ENCODE peak calls at places on chromosomes 12 and 14, in four cellular contexts. One of them, this sample, is unnamed.

GRCh38 chr12:111434680-111435338 is 29.1 kb downstream of the SH2B3 start:
- DNase-seq in PC-9: no peak
- DNase-seq in fibroblast of the aortic adventitia: peak
- DNase-seq in PC-3: no peak
- DNase-seq in this sample: peak

GRCh38 chr12:83183132-83183531 is 496.4 kb downstream of the TMTC2 start:
- DNase-seq in fibroblast of the aortic adventitia: no peak
- DNase-seq in PC-9: no peak
- DNase-seq in PC-3: no peak
- DNase-seq in this sample: no peak

GRCh38 chr12:122106891-122107660 is 28.5 kb downstream of the MLXIP start:
- DNase-seq in fibroblast of the aortic adventitia: peak
- DNase-seq in PC-3: peak
- DNase-seq in PC-9: no peak
- DNase-seq in this sample: peak

GRCh38 chr12:16685107-16685506 is 79.1 kb upstream of the LMO3 start:
- DNase-seq in PC-9: no peak
- DNase-seq in fibroblast of the aortic adventitia: peak
- DNase-seq in PC-3: peak
- DNase-seq in this sample: no peak

GRCh38 chr12:105640780-105641179 is 310.3 kb downstream of the C12orf75 start:
- DNase-seq in PC-3: peak
- DNase-seq in fibroblast of the aortic adventitia: no peak
- DNase-seq in PC-9: no peak
- DNase-seq in this sample: no peak

GRCh38 chr12:73529954-73530353 is 1007.7 kb upstream of the ATXN7L3B start:
- DNase-seq in PC-9: no peak
- DNase-seq in fibroblast of the aortic adventitia: no peak
- DNase-seq in PC-3: no peak
- DNase-seq in this sample: no peak

GRCh38 chr14:60722163-60722835 is 1.9 kb downstream of the SIX4 start:
- DNase-seq in fibroblast of the aortic adventitia: peak
- DNase-seq in PC-3: peak
- DNase-seq in PC-9: peak
- DNase-seq in this sample: peak

GRCh38 chr12:121132601-121133481 is at the start of gene P2RX7:
- DNase-seq in PC-3: peak
- DNase-seq in PC-9: peak
- DNase-seq in fibroblast of the aortic adventitia: peak
- DNase-seq in this sample: peak

GRCh38 chr14:90460136-90460535 is 63.3 kb downstream of the CALM1 start:
- DNase-seq in fibroblast of the aortic adventitia: no peak
- DNase-seq in PC-3: no peak
- DNase-seq in PC-9: no peak
- DNase-seq in this sample: no peak

GRCh38 chr12:2046959-2047358 is 5.8 kb upstream of the CACNA1C start:
- DNase-seq in fibroblast of the aortic adventitia: no peak
- DNase-seq in PC-9: no peak
- DNase-seq in PC-3: no peak
- DNase-seq in this sample: no peak

GRCh38 chr12:57135939-57136338 is 7.7 kb downstream of the LRP1 start:
- DNase-seq in PC-9: no peak
- DNase-seq in fibroblast of the aortic adventitia: peak
- DNase-seq in PC-3: no peak
- DNase-seq in this sample: no peak

GRCh38 chr12:105562727-105563072 is 232.2 kb downstream of the C12orf75 start:
- DNase-seq in PC-9: no peak
- DNase-seq in PC-3: no peak
- DNase-seq in fibroblast of the aortic adventitia: no peak
- DNase-seq in this sample: no peak

GRCh38 chr14:103544627-103545218 is 15.7 kb downstream of the TRMT61A start:
- DNase-seq in fibroblast of the aortic adventitia: no peak
- DNase-seq in PC-9: no peak
- DNase-seq in PC-3: no peak
- DNase-seq in this sample: no peak

GRCh38 chr12:28189774-28190320 is 409 bp upstream of the CCDC91 start:
- DNase-seq in fibroblast of the aortic adventitia: no peak
- DNase-seq in PC-3: no peak
- DNase-seq in PC-9: no peak
- DNase-seq in this sample: peak

GRCh38 chr12:115752913-115753726 is 524.4 kb downstream of the MED13L start:
- DNase-seq in fibroblast of the aortic adventitia: peak
- DNase-seq in PC-9: no peak
- DNase-seq in PC-3: peak
- DNase-seq in this sample: peak

GRCh38 chr14:54564071-54564798 is 2.7 kb upstream of the SAMD4A start:
- DNase-seq in PC-3: peak
- DNase-seq in PC-9: no peak
- DNase-seq in fibroblast of the aortic adventitia: peak
- DNase-seq in this sample: peak

GRCh38 chr14:51093371-51094281 is 1.3 kb downstream of the TRIM9 start:
- DNase-seq in fibroblast of the aortic adventitia: no peak
- DNase-seq in PC-9: no peak
- DNase-seq in PC-3: no peak
- DNase-seq in this sample: no peak

GRCh38 chr14:103260629-103261124 is 73.4 kb upstream of the EIF5 start:
- DNase-seq in fibroblast of the aortic adventitia: peak
- DNase-seq in PC-9: peak
- DNase-seq in PC-3: peak
- DNase-seq in this sample: peak

GRCh38 chr14:22218729-22219128 is 370.3 kb downstream of the DAD1 start:
- DNase-seq in PC-9: no peak
- DNase-seq in PC-3: no peak
- DNase-seq in fibroblast of the aortic adventitia: no peak
- DNase-seq in this sample: no peak

GRCh38 chr12:59808317-59808910 is 212.6 kb downstream of the SLC16A7 start:
- DNase-seq in fibroblast of the aortic adventitia: peak
- DNase-seq in PC-9: peak
- DNase-seq in PC-3: peak
- DNase-seq in this sample: peak

GRCh38 chr12:67534671-67535070 is 113.9 kb upstream of the DYRK2 start:
- DNase-seq in fibroblast of the aortic adventitia: peak
- DNase-seq in PC-9: peak
- DNase-seq in PC-3: peak
- DNase-seq in this sample: peak

GRCh38 chr12:63129927-63130326 is 21.1 kb downstream of the AVPR1A start:
- DNase-seq in fibroblast of the aortic adventitia: no peak
- DNase-seq in PC-9: no peak
- DNase-seq in PC-3: no peak
- DNase-seq in this sample: no peak

GRCh38 chr12:130147875-130148596 is 14.2 kb upstream of the FZD10 start:
- DNase-seq in PC-9: no peak
- DNase-seq in PC-3: no peak
- DNase-seq in fibroblast of the aortic adventitia: no peak
- DNase-seq in this sample: no peak

GRCh38 chr12:111505601-111506036 is 93.5 kb downstream of the ATXN2 start:
- DNase-seq in fibroblast of the aortic adventitia: no peak
- DNase-seq in PC-9: no peak
- DNase-seq in PC-3: no peak
- DNase-seq in this sample: no peak

GRCh38 chr12:106417926-106418910 is 60.7 kb downstream of the POLR3B start:
- DNase-seq in fibroblast of the aortic adventitia: peak
- DNase-seq in PC-3: peak
- DNase-seq in PC-9: peak
- DNase-seq in this sample: peak

GRCh38 chr12:5989621-5990020 is 44.6 kb upstream of the ANO2 start:
- DNase-seq in PC-9: no peak
- DNase-seq in fibroblast of the aortic adventitia: no peak
- DNase-seq in PC-3: no peak
- DNase-seq in this sample: no peak

GRCh38 chr12:79451365-79451764 is 239.4 kb downstream of the PAWR start:
- DNase-seq in PC-9: no peak
- DNase-seq in fibroblast of the aortic adventitia: peak
- DNase-seq in PC-3: peak
- DNase-seq in this sample: peak

GRCh38 chr12:948238-948637 is 1.3 kb downstream of the RAD52 start:
- DNase-seq in PC-3: no peak
- DNase-seq in PC-9: peak
- DNase-seq in fibroblast of the aortic adventitia: no peak
- DNase-seq in this sample: no peak

GRCh38 chr12:89884365-89884915 is 175.8 kb upstream of the ATP2B1 start:
- DNase-seq in fibroblast of the aortic adventitia: no peak
- DNase-seq in PC-3: no peak
- DNase-seq in PC-9: no peak
- DNase-seq in this sample: no peak

GRCh38 chr12:42660968-42661937 is 71.7 kb upstream of the PRICKLE1 start:
- DNase-seq in PC-9: no peak
- DNase-seq in fibroblast of the aortic adventitia: no peak
- DNase-seq in PC-3: peak
- DNase-seq in this sample: no peak

GRCh38 chr14:58199726-58200479 is at the start of gene ACTR10:
- DNase-seq in PC-3: peak
- DNase-seq in fibroblast of the aortic adventitia: peak
- DNase-seq in PC-9: peak
- DNase-seq in this sample: peak

GRCh38 chr12:46205293-46205692 is 63.5 kb downstream of the SLC38A1 start:
- DNase-seq in PC-9: no peak
- DNase-seq in PC-3: no peak
- DNase-seq in fibroblast of the aortic adventitia: peak
- DNase-seq in this sample: no peak

GRCh38 chr12:1741154-1741949 is 50.5 kb downstream of the ADIPOR2 start:
- DNase-seq in PC-3: no peak
- DNase-seq in fibroblast of the aortic adventitia: no peak
- DNase-seq in PC-9: peak
- DNase-seq in this sample: no peak

GRCh38 chr14:105066285-105067071 is 1.2 kb upstream of the GPR132 start:
- DNase-seq in PC-3: no peak
- DNase-seq in fibroblast of the aortic adventitia: no peak
- DNase-seq in PC-9: no peak
- DNase-seq in this sample: no peak
- TF ChIP-seq CTCF in PC-3: no peak
- TF ChIP-seq CTCF in fibroblast of the aortic adventitia: no peak
- TF ChIP-seq CTCF in PC-9: no peak
- TF ChIP-seq CTCF in this sample: no peak

GRCh38 chr12:4809013-4809448 is 88.8 kb downstream of the GALNT8 start:
- DNase-seq in PC-9: no peak
- DNase-seq in PC-3: no peak
- DNase-seq in fibroblast of the aortic adventitia: no peak
- DNase-seq in this sample: no peak
- H3K4me3 ChIP-seq in PC-9: no peak
- H3K4me3 ChIP-seq in PC-3: no peak
- H3K4me3 ChIP-seq in fibroblast of the aortic adventitia: no peak
- H3K4me3 ChIP-seq in this sample: no peak

GRCh38 chr12:31959701-31960391 is 631 bp downstream of the RESF1 start:
- DNase-seq in PC-9: peak
- DNase-seq in PC-3: peak
- DNase-seq in fibroblast of the aortic adventitia: peak
- DNase-seq in this sample: peak
- TF ChIP-seq CTCF in PC-9: no peak
- TF ChIP-seq CTCF in PC-3: no peak
- TF ChIP-seq CTCF in fibroblast of the aortic adventitia: peak
- TF ChIP-seq CTCF in this sample: peak

DNA sequence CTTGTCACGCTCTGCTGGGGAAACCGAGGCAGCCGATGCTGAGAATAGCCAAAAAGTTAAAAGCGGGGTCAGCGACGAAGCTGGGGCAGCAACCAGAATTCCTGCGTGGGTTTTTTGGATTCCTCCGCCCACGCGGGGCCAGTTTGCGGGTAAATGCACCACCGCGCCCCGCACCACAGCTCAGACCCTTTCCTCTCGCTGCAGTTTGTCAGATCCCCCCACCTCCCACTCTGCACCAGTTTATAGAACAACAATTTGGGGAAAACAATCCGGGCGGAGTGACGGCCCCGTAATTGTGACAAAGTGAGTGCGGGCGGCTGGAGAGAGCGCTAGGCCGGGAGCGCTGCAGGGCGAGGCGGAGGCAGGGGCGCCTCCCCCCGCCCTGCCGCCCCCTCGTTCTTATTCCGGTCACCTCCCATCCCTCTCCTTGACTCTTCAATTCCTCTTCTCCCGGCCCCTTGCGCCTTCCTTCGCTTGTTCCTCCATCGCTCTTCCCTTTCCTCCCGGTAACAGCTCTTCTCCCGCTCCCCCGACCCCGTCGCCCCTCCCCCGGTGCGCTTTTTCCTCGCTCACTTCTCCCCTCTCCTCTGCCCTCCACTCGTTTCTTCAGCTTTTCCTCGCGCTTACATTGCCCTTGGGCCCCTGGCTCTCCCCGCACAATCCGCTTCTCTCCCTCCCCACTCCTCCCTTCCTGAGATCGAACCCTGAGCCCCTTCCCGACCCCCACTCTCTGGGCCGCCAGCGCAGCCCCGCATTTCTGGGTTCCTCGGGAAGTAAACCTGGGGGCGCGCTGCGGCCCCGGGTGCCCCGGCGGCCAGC is 639 bp upstream of the DNAJC22 start:
- DNase-seq in fibroblast of the aortic adventitia: no peak
- DNase-seq in PC-3: no peak
- DNase-seq in PC-9: no peak
- DNase-seq in this sample: no peak
- H3K4me3 ChIP-seq in fibroblast of the aortic adventitia: no peak
- H3K4me3 ChIP-seq in PC-3: peak
- H3K4me3 ChIP-seq in PC-9: peak
- H3K4me3 ChIP-seq in this sample: peak

GRCh38 chr12:113643575-113643974 is 171.9 kb upstream of the LHX5 start:
- DNase-seq in fibroblast of the aortic adventitia: no peak
- DNase-seq in PC-9: no peak
- DNase-seq in PC-3: no peak
- DNase-seq in this sample: no peak

GRCh38 chr12:113650476-113650875 is 178.8 kb upstream of the LHX5 start:
- DNase-seq in fibroblast of the aortic adventitia: peak
- DNase-seq in PC-9: no peak
- DNase-seq in PC-3: peak
- DNase-seq in this sample: no peak

GRCh38 chr12:113645183-113645582 is 173.5 kb upstream of the LHX5 start:
- DNase-seq in PC-9: no peak
- DNase-seq in fibroblast of the aortic adventitia: no peak
- DNase-seq in PC-3: no peak
- DNase-seq in this sample: no peak

GRCh38 chr12:113649256-113649830 is 177.7 kb upstream of the LHX5 start:
- DNase-seq in fibroblast of the aortic adventitia: no peak
- DNase-seq in PC-9: no peak
- DNase-seq in PC-3: no peak
- DNase-seq in this sample: no peak

DNA sequence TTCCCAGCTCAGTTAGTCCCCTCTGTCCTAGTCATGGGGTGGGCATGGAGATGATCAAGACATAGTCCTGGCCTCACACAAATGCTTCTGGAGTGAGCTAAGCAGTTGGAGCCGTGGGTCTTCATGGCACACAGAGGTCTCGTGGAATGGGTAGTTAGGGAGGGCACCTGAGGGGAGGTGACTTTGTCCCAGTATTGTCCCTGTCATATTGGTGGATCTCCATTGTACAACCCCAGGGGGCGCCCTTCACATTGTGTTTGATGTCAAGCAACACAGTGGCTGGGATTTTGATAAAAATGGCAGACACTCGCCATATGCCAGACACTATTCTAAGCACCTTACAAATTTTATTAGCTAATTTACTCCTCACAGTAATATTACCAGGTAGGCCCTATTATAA is 175.4 kb upstream of the LHX5 start:
- DNase-seq in PC-3: no peak
- DNase-seq in PC-9: no peak
- DNase-seq in fibroblast of the aortic adventitia: no peak
- DNase-seq in this sample: no peak
- TF ChIP-seq CTCF in PC-3: peak
- TF ChIP-seq CTCF in PC-9: peak
- TF ChIP-seq CTCF in fibroblast of the aortic adventitia: no peak
- TF ChIP-seq CTCF in this sample: no peak